ENCODE peak calls at places on chromosome 6, in four cellular contexts. One of them, this sample, is unnamed.

GRCh38 chr6:18405477-18406293 is 18.5 kb downstream of the RNF144B start:
- DNase-seq in central memory CD4-positive, alpha-beta T cell: no peak
- DNase-seq in heart right ventricle: no peak
- DNase-seq in NCI-H1092: no peak
- DNase-seq in this sample: no peak

GRCh38 chr6:81465859-81466258 is 286.6 kb downstream of the TENT5A start:
- DNase-seq in central memory CD4-positive, alpha-beta T cell: no peak
- DNase-seq in heart right ventricle: no peak
- DNase-seq in NCI-H1092: no peak
- DNase-seq in this sample: no peak

GRCh38 chr6:106097368-106098231 is 11.5 kb downstream of the PRDM1 start:
- DNase-seq in NCI-H1092: no peak
- DNase-seq in central memory CD4-positive, alpha-beta T cell: peak; percentile 90
- DNase-seq in heart right ventricle: no peak
- DNase-seq in this sample: no peak

GRCh38 chr6:28383235-28384142 is 16.1 kb downstream of the ZSCAN12 start:
- DNase-seq in NCI-H1092: peak; percentile 51
- DNase-seq in heart right ventricle: peak; percentile 82
- DNase-seq in central memory CD4-positive, alpha-beta T cell: peak; percentile 1
- DNase-seq in this sample: peak; percentile 90

GRCh38 chr6:168713839-168714238 is 272.9 kb downstream of the SMOC2 start:
- DNase-seq in central memory CD4-positive, alpha-beta T cell: no peak
- DNase-seq in NCI-H1092: no peak
- DNase-seq in heart right ventricle: no peak
- DNase-seq in this sample: no peak

GRCh38 chr6:43516697-43517502 is at the start of the genes POLR1C and YIPF3:
- DNase-seq in NCI-H1092: peak; percentile 99
- DNase-seq in heart right ventricle: peak; percentile 93
- DNase-seq in central memory CD4-positive, alpha-beta T cell: peak; percentile 96
- DNase-seq in this sample: peak; percentile 97

GRCh38 chr6:39088331-39088730 is 26.7 kb downstream of the SAYSD1 start:
- DNase-seq in heart right ventricle: no peak
- DNase-seq in central memory CD4-positive, alpha-beta T cell: no peak
- DNase-seq in NCI-H1092: no peak
- DNase-seq in this sample: peak; percentile 73

GRCh38 chr6:14763139-14763538 is 482.7 kb upstream of the JARID2 start:
- DNase-seq in central memory CD4-positive, alpha-beta T cell: no peak
- DNase-seq in NCI-H1092: no peak
- DNase-seq in heart right ventricle: no peak
- DNase-seq in this sample: no peak

GRCh38 chr6:170128346-170128745 is 162.5 kb downstream of the DLL1 start:
- DNase-seq in heart right ventricle: no peak
- DNase-seq in NCI-H1092: no peak
- DNase-seq in central memory CD4-positive, alpha-beta T cell: no peak
- DNase-seq in this sample: no peak

GRCh38 chr6:78995946-78996345 is 82.1 kb downstream of the PHIP start:
- DNase-seq in heart right ventricle: no peak
- DNase-seq in central memory CD4-positive, alpha-beta T cell: no peak
- DNase-seq in NCI-H1092: no peak
- DNase-seq in this sample: no peak

GRCh38 chr6:145948328-145948727 is 15.8 kb downstream of the SHPRH start:
- DNase-seq in central memory CD4-positive, alpha-beta T cell: no peak
- DNase-seq in heart right ventricle: no peak
- DNase-seq in NCI-H1092: no peak
- DNase-seq in this sample: no peak

GRCh38 chr6:122868137-122868536 is 79.1 kb downstream of the SMPDL3A start:
- DNase-seq in NCI-H1092: no peak
- DNase-seq in central memory CD4-positive, alpha-beta T cell: no peak
- DNase-seq in heart right ventricle: no peak
- DNase-seq in this sample: no peak

GRCh38 chr6:30490031-30490876 is 945 bp downstream of the HLA-E start:
- DNase-seq in central memory CD4-positive, alpha-beta T cell: peak; percentile 70
- DNase-seq in heart right ventricle: peak; percentile 79
- DNase-seq in NCI-H1092: no peak
- DNase-seq in this sample: peak; percentile 81

GRCh38 chr6:157761331-157761921 is 61.6 kb upstream of the SNX9 start:
- DNase-seq in NCI-H1092: no peak
- DNase-seq in central memory CD4-positive, alpha-beta T cell: peak; percentile 73
- DNase-seq in heart right ventricle: no peak
- DNase-seq in this sample: no peak

GRCh38 chr6:26355366-26355765 is 9.6 kb upstream of the BTN3A2 start:
- DNase-seq in NCI-H1092: no peak
- DNase-seq in heart right ventricle: no peak
- DNase-seq in central memory CD4-positive, alpha-beta T cell: no peak
- DNase-seq in this sample: no peak

GRCh38 chr6:144266091-144266649 is 19.0 kb upstream of the UTRN start:
- DNase-seq in central memory CD4-positive, alpha-beta T cell: no peak
- DNase-seq in NCI-H1092: no peak
- DNase-seq in heart right ventricle: peak; percentile 46
- DNase-seq in this sample: peak; percentile 73

GRCh38 chr6:15523679-15524630 is 138.9 kb downstream of the DTNBP1 start:
- DNase-seq in central memory CD4-positive, alpha-beta T cell: no peak
- DNase-seq in NCI-H1092: no peak
- DNase-seq in heart right ventricle: no peak
- DNase-seq in this sample: no peak

GRCh38 chr6:162871966-162872365 is 144.2 kb downstream of the PACRG start:
- DNase-seq in heart right ventricle: no peak
- DNase-seq in NCI-H1092: no peak
- DNase-seq in central memory CD4-positive, alpha-beta T cell: no peak
- DNase-seq in this sample: no peak

GRCh38 chr6:161832622-161833021 is 558.8 kb upstream of the AGPAT4 start:
- DNase-seq in NCI-H1092: no peak
- DNase-seq in heart right ventricle: no peak
- DNase-seq in central memory CD4-positive, alpha-beta T cell: no peak
- DNase-seq in this sample: no peak

GRCh38 chr6:71531006-71531405 is 242.4 kb downstream of the OGFRL1 start:
- DNase-seq in heart right ventricle: no peak
- DNase-seq in NCI-H1092: no peak
- DNase-seq in central memory CD4-positive, alpha-beta T cell: no peak
- DNase-seq in this sample: no peak

GRCh38 chr6:5764401-5764955 is 242.2 kb downstream of the NRN1 start:
- DNase-seq in central memory CD4-positive, alpha-beta T cell: no peak
- DNase-seq in heart right ventricle: no peak
- DNase-seq in NCI-H1092: no peak
- DNase-seq in this sample: peak; percentile 85